ENCODE peak calls at places on chromosomes 13 and 19, in seven cellular contexts. F is GM10248; U is activated gamma-delta T cell treated with Interleukin-2 at 50 U/mL for 16 hours; J is activated naive CD8-positive, alpha-beta T cell treated with anti-CD3 and anti-CD28 coated beads, Interleukin-2, amount 50 U/mL, for 16 hours; Z is NCI-H146; O is nucleus accumbens; H is RPMI8226. L is an unnamed sample.
A peak's percentile ranks its signal among the peaks of the same experiment; 100 is the strongest.

GRCh38 chr19:33622505-33622808 is 704 bp downstream of the CHST8 start:
- DNase-seq in H (peak; percentile 57), F (no peak), Z (no peak), J (no peak), O (no peak), U (no peak), L (no peak)

GRCh38 chr13:23883255-23883654 is 5.9 kb downstream of the MIPEP start:
- DNase-seq in H (no peak), J (no peak), F (no peak), O (no peak), Z (no peak), U (no peak), L (no peak)

GRCh38 chr19:18438331-18439024 is 545 bp upstream of the ISYNA1 start:
- DNase-seq in U (no peak), H (no peak), J (no peak), O (no peak), Z (no peak), F (no peak), L (peak; percentile 50)

GRCh38 chr19:39645800-39646411 is 9.8 kb upstream of the LGALS16 start:
- DNase-seq in J (no peak), Z (no peak), U (no peak), F (no peak), H (peak; percentile 20), O (no peak), L (no peak)

GRCh38 chr13:33109319-33109718 is 93.1 kb downstream of the KL start:
- DNase-seq in H (no peak), F (no peak), Z (no peak), O (no peak), U (no peak), J (no peak), L (no peak)

GRCh38 chr13:94535775-94536174 is 56.3 kb upstream of the DCT start:
- DNase-seq in U (no peak), F (no peak), H (no peak), O (no peak), Z (no peak), J (no peak), L (no peak)

GRCh38 chr19:10226376-10227214 is 4.5 kb downstream of the S1PR2 start:
- DNase-seq in U (no peak), Z (no peak), F (no peak), O (peak; percentile 66), H (no peak), J (no peak), L (peak; percentile 54)

GRCh38 chr13:51785592-51786424 is 18.2 kb downstream of the DHRS12 start:
- DNase-seq in J (no peak), H (peak; percentile 11), F (no peak), U (no peak), Z (peak; percentile 75), O (peak; percentile 39), L (no peak)

GRCh38 chr13:83709751-83710515 is 172.3 kb downstream of the SLITRK1 start:
- DNase-seq in U (no peak), Z (no peak), J (no peak), F (no peak), H (no peak), O (no peak), L (no peak)

GRCh38 chr19:13022859-13023636 is 27.8 kb downstream of the NFIX start:
- DNase-seq in Z (peak; percentile 35), U (no peak), J (no peak), O (peak; percentile 69), H (peak; percentile 93), F (peak; percentile 56), L (peak; percentile 93)

GRCh38 chr19:47768604-47769003 is 9.9 kb upstream of the SELENOW start:
- DNase-seq in U (no peak), H (no peak), J (no peak), F (no peak), Z (no peak), O (no peak), L (no peak)

GRCh38 chr13:74136089-74136658 is 2.0 kb upstream of the KLF12 start:
- DNase-seq in J (no peak), O (peak; percentile 55), H (no peak), Z (peak; percentile 73), F (peak; percentile 17), U (peak; percentile 21), L (peak; percentile 52)

GRCh38 chr19:55042688-55043087 is 4.6 kb upstream of the GP6 start:
- DNase-seq in Z (no peak), O (no peak), H (no peak), F (no peak), U (no peak), J (no peak), L (no peak)

GRCh38 chr19:33175886-33176669 is 18.1 kb upstream of the LRP3 start:
- DNase-seq in H (no peak), J (no peak), U (peak; percentile 14), F (no peak), O (peak; percentile 51), Z (peak; percentile 79), L (no peak)

GRCh38 chr19:17234911-17235617 is 9.0 kb downstream of the OCEL1 start:
- DNase-seq in H (peak; percentile 82), O (peak; percentile 53), J (peak; percentile 40), F (peak; percentile 81), Z (no peak), U (peak; percentile 36), L (no peak)

GRCh38 chr13:111790621-111791020 is 276.3 kb upstream of the SOX1 start:
- DNase-seq in H (no peak), O (no peak), F (no peak), U (no peak), J (no peak), Z (no peak), L (no peak)

GRCh38 chr13:97191615-97192014 is 30.5 kb upstream of the MBNL2 start:
- DNase-seq in U (no peak), Z (no peak), H (no peak), F (no peak), J (no peak), O (peak; percentile 52), L (no peak)

GRCh38 chr19:12137541-12137940 is 2.6 kb downstream of the ZNF20 start:
- DNase-seq in U (peak; percentile 5), J (no peak), F (no peak), O (no peak), H (peak; percentile 14), Z (peak; percentile 40), L (no peak)

GRCh38 chr13:106121173-106121754 is 414.2 kb downstream of the EFNB2 start:
- DNase-seq in Z (no peak), U (no peak), F (no peak), O (no peak), J (no peak), H (no peak), L (no peak)

GRCh38 chr13:114101325-114101821 is 31.1 kb downstream of the RASA3 start:
- DNase-seq in J (no peak), H (peak; percentile 35), U (no peak), F (no peak), Z (no peak), O (no peak), L (no peak)

GRCh38 chr19:10533656-10534386 is 9.9 kb upstream of the ATG4D start:
- DNase-seq in F (no peak), Z (no peak), J (no peak), U (no peak), O (no peak), H (no peak), L (no peak)

GRCh38 chr13:31930901-31931522 is 100.6 kb upstream of the FRY start:
- DNase-seq in H (no peak), Z (no peak), O (no peak), F (peak; percentile 66), J (no peak), U (no peak), L (no peak)

L was measured in breast epithelium.